ENCODE peak calls at places on chromosome 19, in nine cellular contexts. W is prostate gland; K is retina; L is ELR; U is NCI-H2081; E is stimulated activated CD4-positive, alpha-beta T cell treated with anti-CD3 and anti-CD28 coated beads, Interleukin-15, amount 100 ng/mL, for 1 hour; S is K562; I is G401; B is kidney glomerular epithelial cell. J is an unnamed sample.

GRCh38 chr19:48239582-48240141 is 16.1 kb downstream of the CARD8 start:
- DNase-seq in U (no peak), K (no peak), I (no peak), L (peak; percentile 33), E (no peak), W (no peak), B (no peak), S (no peak), J (peak; percentile 15)

GRCh38 chr19:46271488-46272197 is 25.2 kb upstream of the HIF3A start:
- DNase-seq in S (no peak), B (peak; percentile 99), U (no peak), I (no peak), E (no peak), K (no peak), L (peak; percentile 81), W (no peak), J (peak; percentile 99)

GRCh38 chr19:6064016-6064702 is 46.1 kb downstream of the RFX2 start:
- DNase-seq in B (peak; percentile 17), E (no peak), U (no peak), K (no peak), L (peak; percentile 47), I (no peak), W (no peak), S (no peak), J (peak; percentile 59)

GRCh38 chr19:7540761-7541480 is 5.4 kb downstream of the PNPLA6 start:
- DNase-seq in B (peak; percentile 23), E (no peak), S (peak; percentile 86), I (no peak), K (no peak), W (no peak), U (no peak), L (peak; percentile 65), J (peak; percentile 13)

GRCh38 chr19:46634045-46634655 is 1.9 kb downstream of the GNG8 start:
- DNase-seq in K (peak; percentile 61), L (peak; percentile 88), I (peak; percentile 45), S (peak; percentile 98), B (peak; percentile 21), W (peak; percentile 92), E (peak; percentile 90), U (peak; percentile 55), J (peak; percentile 48)

GRCh38 chr19:813359-814107 is 8.2 kb downstream of the PLPPR3 start:
- DNase-seq in I (no peak), L (peak; percentile 38), W (no peak), K (no peak), E (no peak), S (no peak), U (no peak), B (no peak), J (no peak)

GRCh38 chr19:5961969-5962945 is 15.7 kb downstream of the RANBP3 start:
- DNase-seq in I (no peak), S (no peak), E (peak; percentile 63), L (peak; percentile 23), U (peak; percentile 96), K (no peak), W (peak; percentile 69), B (no peak), J (no peak)

GRCh38 chr19:8302734-8303133 is 5.4 kb downstream of the CD320 start:
- DNase-seq in U (no peak), B (no peak), E (no peak), W (no peak), K (no peak), S (no peak), I (no peak), L (no peak), J (no peak)

GRCh38 chr19:29193116-29193515 is 19.8 kb downstream of the UQCRFS1 start:
- DNase-seq in U (no peak), W (no peak), E (no peak), S (no peak), I (no peak), B (peak; percentile 37), L (no peak), K (no peak), J (peak; percentile 14)

GRCh38 chr19:48145596-48146254 is 24.4 kb downstream of the LIG1 start:
- DNase-seq in K (no peak), B (no peak), U (no peak), W (no peak), S (no peak), L (no peak), E (no peak), I (no peak), J (peak; percentile 1)

GRCh38 chr19:48907671-48908070 is 7.6 kb downstream of the NUCB1 start:
- DNase-seq in W (no peak), B (no peak), U (no peak), K (no peak), I (no peak), L (no peak), E (no peak), S (no peak), J (no peak)

GRCh38 chr19:40467007-40467565 is 285 bp downstream of the SPTBN4 start:
- DNase-seq in U (no peak), S (no peak), B (no peak), K (no peak), W (no peak), I (no peak), L (no peak), E (no peak), J (no peak)

GRCh38 chr19:31938675-31939074 is 406.7 kb upstream of the ZNF507 start:
- DNase-seq in I (no peak), U (no peak), K (no peak), W (no peak), S (no peak), B (peak; percentile 6), L (no peak), E (no peak), J (no peak)

GRCh38 chr19:8640402-8641004 is 10.1 kb downstream of the NFILZ start:
- DNase-seq in E (no peak), S (no peak), B (no peak), K (no peak), U (no peak), W (no peak), I (no peak), L (no peak), J (no peak)

GRCh38 chr19:16306728-16307402 is 17.8 kb upstream of the KLF2 start:
- DNase-seq in S (no peak), K (no peak), B (no peak), E (no peak), I (no peak), L (no peak), U (no peak), W (no peak), J (no peak)

GRCh38 chr19:45173816-45174215 is 4.2 kb downstream of the TRAPPC6A start:
- DNase-seq in I (no peak), S (no peak), L (peak; percentile 64), W (no peak), B (peak; percentile 63), K (no peak), E (no peak), U (no peak), J (peak; percentile 97)

GRCh38 chr19:21586341-21587116 is 81.1 kb downstream of the ZNF429 start:
- DNase-seq in I (peak; percentile 31), E (no peak), K (peak; percentile 77), U (no peak), B (no peak), L (no peak), W (peak; percentile 13), S (no peak), J (no peak)

GRCh38 chr19:42074513-42075363 is 1.2 kb upstream of the ZNF574 start:
- DNase-seq in L (peak; percentile 56), I (no peak), E (no peak), B (peak; percentile 53), K (no peak), U (no peak), S (peak; percentile 73), W (no peak), J (no peak)

GRCh38 chr19:6663236-6664187 is 6.4 kb downstream of the TNFSF14 start:
- DNase-seq in B (no peak), E (no peak), U (no peak), I (no peak), K (no peak), W (no peak), L (peak; percentile 39), S (no peak), J (no peak)

GRCh38 chr19:44757057-44757734 is 8.7 kb downstream of the BCL3 start:
- DNase-seq in L (no peak), E (no peak), S (peak; percentile 69), I (no peak), B (no peak), W (no peak), K (peak; percentile 68), U (no peak), J (no peak)

GRCh38 chr19:16014923-16015804 is 61.1 kb upstream of the TPM4 start:
- DNase-seq in I (no peak), S (no peak), B (no peak), W (no peak), L (no peak), K (no peak), E (no peak), U (no peak), J (no peak)

GRCh38 chr19:48283908-48284307 is 14.0 kb downstream of the ZNF114 start:
- DNase-seq in E (no peak), K (no peak), L (peak; percentile 98), U (no peak), S (no peak), B (no peak), I (no peak), W (no peak), J (no peak)

GRCh38 chr19:12527034-12527836 is 24.0 kb downstream of the ZNF564 start:
- DNase-seq in B (no peak), S (no peak), I (no peak), W (no peak), L (peak; percentile 41), E (no peak), K (peak; percentile 7), U (no peak), J (peak; percentile 46)

J was measured in renal cortical epithelial cell.